ENCODE peak calls at places on chromosomes 5 and 9, in eight cellular contexts. O is neural crest cell, M is EL, D is AG08395, R is SJSA1, N is cardiac fibroblast, W is gastrocnemius medialis, X is NCI-H1092. G is an unnamed sample.
A peak's percentile ranks its signal among the peaks of the same experiment; 100 is the strongest.

GRCh38 chr9:88954073-88954472 is 37.2 kb upstream of the S1PR3 start:
- DNase-seq in O (no peak), M (peak; percentile 42), D (peak; percentile 49), R (no peak), N (peak; percentile 40), W (no peak), X (no peak), G (no peak)

GRCh38 chr5:40385544-40385943 is 294.2 kb upstream of the PTGER4 start:
- DNase-seq in O (no peak), M (peak; percentile 66), D (no peak), R (peak; percentile 58), N (peak; percentile 69), W (no peak), X (no peak), G (no peak)

GRCh38 chr5:91150189-91150588 is 232.9 kb downstream of the ARRDC3 start:
- DNase-seq in O (no peak), M (no peak), D (no peak), R (no peak), N (no peak), W (no peak), X (no peak), G (no peak)

GRCh38 chr5:75651575-75651974 is 40.3 kb downstream of the ANKDD1B start:
- DNase-seq in O (no peak), M (peak; percentile 46), D (no peak), R (no peak), N (no peak), W (no peak), X (no peak), G (no peak)

GRCh38 chr5:142432961-142433360 is 108.1 kb upstream of the SPRY4 start:
- DNase-seq in O (no peak), M (no peak), D (no peak), R (no peak), N (no peak), W (no peak), X (no peak), G (no peak)

GRCh38 chr9:82491604-82492003 is 503.0 kb downstream of the SPATA31D1 start:
- DNase-seq in O (no peak), M (peak; percentile 8), D (no peak), R (no peak), N (peak; percentile 4), W (no peak), X (no peak), G (no peak)

GRCh38 chr5:41686191-41686590 is 175.8 kb upstream of the PLCXD3 start:
- DNase-seq in O (no peak), M (no peak), D (no peak), R (no peak), N (no peak), W (no peak), X (no peak), G (no peak)

GRCh38 chr5:73770601-73771025 is 144.6 kb downstream of the ARHGEF28 start:
- DNase-seq in O (no peak), M (no peak), D (no peak), R (peak; percentile 30), N (peak; percentile 46), W (no peak), X (no peak), G (no peak)

GRCh38 chr9:34662544-34663295 is at the start of gene CCL27:
- DNase-seq in O (no peak), M (no peak), D (no peak), R (no peak), N (no peak), W (no peak), X (no peak), G (peak; percentile 73)

GRCh38 chr5:118597448-118597847 is 390.9 kb downstream of the DTWD2 start:
- DNase-seq in O (no peak), M (no peak), D (no peak), R (no peak), N (no peak), W (no peak), X (no peak), G (no peak)

GRCh38 chr5:95620870-95621838 is 1.3 kb downstream of the GPR150 start:
- DNase-seq in O (peak; percentile 41), M (peak; percentile 47), D (peak; percentile 28), R (peak; percentile 44), N (peak; percentile 18), W (peak; percentile 31), X (peak; percentile 6), G (peak; percentile 81)

GRCh38 chr5:54403121-54403520 is 52.4 kb upstream of the HSPB3 start:
- DNase-seq in O (no peak), M (peak; percentile 14), D (no peak), R (no peak), N (no peak), W (no peak), X (no peak), G (no peak)

GRCh38 chr5:28014779-28015178 is 976.4 kb upstream of the CDH9 start:
- DNase-seq in O (no peak), M (no peak), D (no peak), R (no peak), N (peak; percentile 23), W (no peak), X (no peak), G (no peak)